ENCODE peak calls at places on chromosomes 12 and 14, in ten cellular contexts. J, U, D, R, M, G, E, V, X and K are unnamed samples.

GRCh38 chr12:24913130-24913529 is 35.8 kb downstream of the BCAT1 start:
- DNase-seq in J (no peak), U (no peak), D (no peak), R (no peak), M (no peak), G (no peak), E (no peak), V (no peak), X (no peak), K (no peak)

GRCh38 chr12:71947645-71948105 is 9.0 kb downstream of the TPH2 start:
- DNase-seq in J (no peak), U (no peak), D (no peak), R (no peak), M (no peak), G (no peak), E (peak), V (peak), X (no peak), K (no peak)

GRCh38 chr14:65369560-65369959 is 43.0 kb upstream of the FUT8 start:
- DNase-seq in J (no peak), U (no peak), D (no peak), R (no peak), M (no peak), G (no peak), E (no peak), V (no peak), X (no peak), K (no peak)

GRCh38 chr14:82806426-82806825 is 1272.8 kb upstream of the SEL1L start:
- DNase-seq in J (no peak), U (no peak), D (no peak), R (no peak), M (no peak), G (no peak), E (no peak), V (no peak), X (no peak), K (no peak)

GRCh38 chr12:8156845-8157244 is at the start of gene ZNF705A:
- DNase-seq in J (no peak), U (no peak), D (peak), R (no peak), M (no peak), G (no peak), E (peak), V (peak), X (no peak), K (no peak)

GRCh38 chr14:91911474-91912032 is 35.9 kb downstream of the FBLN5 start:
- DNase-seq in J (peak), U (peak), D (peak), R (peak), M (no peak), G (peak), E (peak), V (peak), X (peak), K (no peak)

GRCh38 chr12:131363416-131363815 is 347.5 kb upstream of the SFSWAP start:
- DNase-seq in J (no peak), U (no peak), D (no peak), R (no peak), M (no peak), G (no peak), E (no peak), V (no peak), X (no peak), K (no peak)

GRCh38 chr12:85322715-85323114 is 42.7 kb downstream of the ALX1 start:
- DNase-seq in J (no peak), U (no peak), D (no peak), R (no peak), M (no peak), G (no peak), E (peak), V (no peak), X (no peak), K (no peak)

GRCh38 chr12:26564391-26564790 is 268.6 kb downstream of the ITPR2 start:
- DNase-seq in J (no peak), U (no peak), D (no peak), R (no peak), M (no peak), G (no peak), E (no peak), V (no peak), X (no peak), K (no peak)

GRCh38 chr12:43143278-43143677 is 408.7 kb downstream of the ADAMTS20 start:
- DNase-seq in J (peak), U (no peak), D (no peak), R (no peak), M (no peak), G (no peak), E (no peak), V (no peak), X (no peak), K (no peak)

GRCh38 chr12:11980133-11980532 is 90.6 kb upstream of the BCL2L14 start:
- DNase-seq in J (no peak), U (no peak), D (no peak), R (peak), M (no peak), G (no peak), E (no peak), V (no peak), X (no peak), K (no peak)

GRCh38 chr14:36805116-36805515 is 143.5 kb downstream of the PAX9 start:
- DNase-seq in J (no peak), U (no peak), D (no peak), R (no peak), M (peak), G (no peak), E (peak), V (no peak), X (no peak), K (no peak)

GRCh38 chr12:49647280-49647679 is 23.9 kb downstream of the PRPF40B start:
- DNase-seq in J (no peak), U (no peak), D (no peak), R (no peak), M (no peak), G (no peak), E (no peak), V (no peak), X (no peak), K (no peak)
- H3K27ac ChIP-seq in J (no peak), U (no peak), D (no peak), R (no peak), M (peak), G (no peak), E (no peak), V (no peak), X (no peak), K (no peak)

GRCh38 chr12:75489187-75489586 is 8.6 kb downstream of the GLIPR1 start:
- DNase-seq in J (no peak), U (no peak), D (no peak), R (no peak), M (no peak), G (no peak), E (peak), V (no peak), X (no peak), K (no peak)
- H3K27ac ChIP-seq in J (no peak), U (no peak), D (no peak), R (no peak), M (no peak), G (no peak), E (peak), V (peak), X (no peak), K (no peak)

GRCh38 chr14:78612666-78613065 is 442.5 kb downstream of the NRXN3 start:
- DNase-seq in J (no peak), U (no peak), D (no peak), R (no peak), M (no peak), G (no peak), E (peak), V (no peak), X (no peak), K (no peak)
- H3K27ac ChIP-seq in J (no peak), U (no peak), D (no peak), R (no peak), M (no peak), G (no peak), E (no peak), V (no peak), X (no peak), K (no peak)

GRCh38 chr12:57476162-57476992 is 3.3 kb downstream of the ARHGAP9 start:
- DNase-seq in J (no peak), U (peak), D (no peak), R (no peak), M (no peak), G (peak), E (no peak), V (no peak), X (peak), K (no peak)
- H3K27ac ChIP-seq in J (no peak), U (peak), D (no peak), R (peak), M (peak), G (peak), E (no peak), V (no peak), X (peak), K (peak)

DNA sequence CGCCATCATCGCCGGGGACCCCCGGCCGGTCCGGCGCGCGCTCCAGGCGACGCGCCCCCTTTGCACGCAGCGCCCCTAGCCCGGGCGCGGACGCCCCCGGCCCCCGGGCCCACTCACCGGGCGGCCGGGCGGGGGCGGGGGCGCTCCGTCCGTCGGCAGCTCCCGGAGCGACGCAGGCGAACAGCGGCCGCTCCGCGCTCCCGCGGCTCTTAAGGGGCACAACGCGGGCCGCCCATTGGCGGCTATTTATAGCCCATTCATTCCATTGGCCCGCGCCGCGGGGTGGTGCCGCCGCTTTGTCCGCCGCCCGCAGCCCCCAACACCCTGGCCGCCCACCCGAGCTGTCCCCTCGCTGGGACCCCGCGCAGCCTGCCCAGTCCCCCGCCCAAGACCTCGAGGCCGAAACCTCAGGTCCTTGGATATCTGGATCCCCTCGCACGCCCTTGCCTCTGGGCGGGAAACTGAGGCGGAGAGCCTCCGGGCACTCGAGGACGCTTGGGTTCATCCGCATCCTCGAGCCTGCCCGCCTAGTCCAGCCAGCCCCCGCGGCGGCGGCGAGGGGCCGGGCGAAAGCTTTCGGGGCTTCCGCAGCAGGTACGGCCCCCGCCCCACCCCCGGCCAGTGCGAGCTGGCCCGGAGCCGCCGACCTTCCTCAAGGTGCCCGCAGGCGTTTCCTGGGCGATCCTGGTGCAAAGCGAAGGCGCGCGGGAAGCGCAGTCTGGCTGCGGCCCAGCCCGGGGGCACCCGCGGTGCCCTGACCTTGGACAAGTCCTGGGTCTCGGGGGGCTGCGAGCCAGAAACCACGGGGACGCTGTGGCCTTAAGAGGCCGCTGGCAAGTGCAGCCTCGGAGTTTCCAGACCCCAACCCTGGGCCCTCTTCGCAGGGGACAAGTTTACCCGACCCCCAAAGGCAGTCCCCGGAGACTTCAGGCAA is at the start of gene CKB:
- DNase-seq in J (no peak), U (no peak), D (peak), R (no peak), M (peak), G (no peak), E (peak), V (no peak), X (peak), K (peak)
- H3K27ac ChIP-seq in J (no peak), U (no peak), D (peak), R (no peak), M (peak), G (no peak), E (no peak), V (peak), X (no peak), K (peak)

DNA sequence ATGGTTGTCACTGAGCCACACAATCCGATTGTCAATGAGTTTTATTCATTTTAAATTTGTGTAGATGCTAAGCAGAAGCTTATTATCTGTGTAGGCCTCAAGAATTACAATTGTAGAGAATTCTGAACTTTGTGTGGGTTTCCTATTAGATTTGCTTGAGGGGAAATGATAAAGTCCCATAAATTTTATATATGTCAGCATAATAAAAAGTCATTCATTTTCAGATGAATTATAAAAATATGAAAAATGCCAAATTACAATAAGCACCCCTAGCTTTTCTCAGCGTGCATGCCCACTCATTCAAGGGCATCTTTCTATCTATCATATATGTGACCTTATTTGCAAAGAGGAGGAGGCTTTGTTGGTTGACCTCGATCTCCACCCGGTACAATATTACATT is 1041.1 kb upstream of the FOXG1 start:
- DNase-seq in J (no peak), U (no peak), D (no peak), R (no peak), M (no peak), G (no peak), E (no peak), V (no peak), X (no peak), K (no peak)
- H3K27ac ChIP-seq in J (no peak), U (no peak), D (no peak), R (no peak), M (no peak), G (no peak), E (no peak), V (no peak), X (no peak), K (no peak)

GRCh38 chr14:61468063-61468825 is 146.9 kb downstream of the PRKCH start:
- DNase-seq in J (no peak), U (no peak), D (no peak), R (no peak), M (no peak), G (no peak), E (no peak), V (no peak), X (no peak), K (no peak)
- H3K27ac ChIP-seq in J (no peak), U (no peak), D (no peak), R (no peak), M (peak), G (no peak), E (no peak), V (peak), X (no peak), K (no peak)

DNA sequence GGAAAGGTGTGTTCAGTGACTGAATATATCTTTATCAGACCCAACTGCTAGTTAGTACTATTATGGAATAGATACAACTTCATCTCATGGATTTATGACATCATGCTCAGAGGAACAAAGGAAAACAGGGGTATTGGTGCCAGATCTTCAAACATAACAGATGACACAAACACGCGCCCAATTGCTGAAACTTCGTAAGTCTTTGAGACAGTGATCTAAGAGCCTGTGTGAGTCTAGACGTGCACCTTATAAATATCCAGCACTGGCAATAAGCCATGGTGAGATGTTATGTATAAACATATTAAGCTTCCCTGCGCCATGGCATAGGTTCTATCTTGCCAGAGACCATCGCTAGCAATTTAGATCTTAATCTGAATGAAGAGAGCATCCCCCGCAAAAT is 42.2 kb upstream of the NR2C1 start:
- DNase-seq in J (no peak), U (no peak), D (no peak), R (no peak), M (no peak), G (no peak), E (no peak), V (peak), X (no peak), K (no peak)
- H3K27ac ChIP-seq in J (no peak), U (no peak), D (no peak), R (no peak), M (no peak), G (no peak), E (no peak), V (peak), X (no peak), K (no peak)

GRCh38 chr14:70358631-70359030 is 852 bp downstream of the COX16 start:
- DNase-seq in J (no peak), U (no peak), D (peak), R (no peak), M (no peak), G (no peak), E (peak), V (no peak), X (no peak), K (no peak)
- H3K27ac ChIP-seq in J (no peak), U (no peak), D (peak), R (peak), M (peak), G (no peak), E (peak), V (peak), X (no peak), K (no peak)

DNA sequence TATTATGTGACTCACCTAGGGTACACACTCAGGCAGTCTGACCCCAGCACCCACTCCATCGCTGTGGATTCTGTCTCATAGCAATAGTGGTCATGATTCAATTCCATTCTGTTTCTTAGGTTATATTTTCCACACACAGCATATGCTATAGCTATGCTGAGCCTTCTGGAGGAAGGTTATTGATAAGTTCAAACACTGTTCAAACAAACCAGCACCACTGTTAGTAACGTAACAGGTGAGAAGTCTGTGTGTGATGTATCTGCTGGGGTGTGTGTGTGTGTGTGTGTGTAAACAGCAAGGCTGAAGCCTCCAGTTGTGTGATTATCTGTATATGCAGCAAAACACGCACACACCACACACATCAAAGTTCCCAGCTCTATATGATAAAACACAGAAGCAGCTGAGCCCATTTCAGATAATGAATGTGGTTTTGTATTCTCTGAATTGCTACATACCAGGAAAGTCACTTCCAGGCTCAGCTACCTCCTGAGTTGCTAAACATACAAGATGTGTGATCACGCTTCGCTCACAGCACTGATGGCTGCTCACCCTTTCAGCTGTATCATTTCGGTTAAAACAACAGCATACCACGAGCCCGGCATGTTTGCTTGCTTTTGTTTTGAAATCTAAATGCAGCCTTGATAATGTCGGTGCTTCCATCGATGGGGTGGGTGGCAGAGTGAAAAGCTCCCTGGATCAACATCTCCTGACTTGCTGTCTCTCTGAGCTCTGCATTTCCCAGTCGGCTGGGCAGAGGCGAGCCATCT is 6.8 kb upstream of the SYNE3 start:
- DNase-seq in J (no peak), U (no peak), D (peak), R (no peak), M (no peak), G (no peak), E (no peak), V (no peak), X (peak), K (no peak)
- H3K27ac ChIP-seq in J (no peak), U (no peak), D (peak), R (no peak), M (peak), G (peak), E (peak), V (peak), X (peak), K (peak)